ENCODE peak calls at places on chromosomes 2 and 18, in ten cellular contexts. I is fibroblast of lung; C is activated CD4-positive, alpha-beta T cell treated with anti-CD3 and anti-CD28 coated beads for 24 hours; R is NCI-H2171 treated with DMSO at 0.1 percent for 48 hours; X is NCI-H774; T is stimulated activated CD4-positive, alpha-beta T cell treated with anti-CD3 and anti-CD28 coated beads, TNF-alpha, amount 100 ng/mL, for 24 hours; O is adrenal gland; M is AG20443; B is CD8-positive, alpha-beta T cell; N is ascending aorta. G is an unnamed sample.
A peak's percentile ranks its signal among the peaks of the same experiment; 100 is the strongest.

GRCh38 chr2:152453129-152453642 is 118.2 kb downstream of the FMNL2 start:
- DNase-seq in C (no peak), B (no peak), M (no peak), I (peak; percentile 50), O (no peak), R (no peak), N (no peak), T (no peak), X (no peak), G (no peak)

GRCh38 chr2:64679673-64680425 is 26.1 kb upstream of the SERTAD2 start:
- DNase-seq in N (no peak), R (peak; percentile 64), T (no peak), M (no peak), I (no peak), X (no peak), O (no peak), B (no peak), C (no peak), G (no peak)

GRCh38 chr18:498901-499300 is 1.6 kb downstream of the COLEC12 start:
- DNase-seq in C (no peak), X (no peak), R (no peak), I (no peak), N (no peak), M (no peak), B (no peak), T (no peak), O (no peak), G (no peak)

GRCh38 chr2:83578405-83578804 is 880.7 kb downstream of the SUCLG1 start:
- DNase-seq in O (no peak), C (no peak), N (no peak), X (no peak), T (no peak), I (no peak), B (no peak), M (peak; percentile 24), R (no peak), G (peak; percentile 75)

GRCh38 chr18:48975817-48976649 is 25.3 kb upstream of the SMAD7 start:
- DNase-seq in R (peak; percentile 76), T (no peak), I (peak; percentile 66), N (peak; percentile 83), M (peak; percentile 92), X (peak; percentile 80), O (peak; percentile 73), C (peak; percentile 48), B (peak; percentile 64), G (no peak)

GRCh38 chr2:96689431-96689991 is 46.9 kb downstream of the FER1L5 start:
- DNase-seq in O (no peak), T (no peak), I (no peak), R (no peak), M (no peak), X (no peak), B (no peak), N (no peak), C (no peak), G (no peak)

GRCh38 chr2:71471276-71471675 is 17.9 kb downstream of the DYSF start:
- DNase-seq in O (no peak), R (no peak), I (peak; percentile 88), N (no peak), T (no peak), M (peak; percentile 78), X (no peak), C (no peak), B (no peak), G (no peak)

GRCh38 chr2:232530626-232531260 is 4.8 kb downstream of the CHRND start:
- DNase-seq in R (no peak), X (no peak), O (no peak), M (no peak), B (no peak), N (no peak), T (no peak), I (no peak), C (no peak), G (no peak)

GRCh38 chr2:678964-679363 is 1.8 kb upstream of the TMEM18 start:
- DNase-seq in C (no peak), O (no peak), M (no peak), R (no peak), B (no peak), N (no peak), T (no peak), I (no peak), X (no peak), G (no peak)

GRCh38 chr2:108571262-108571661 is 37.0 kb downstream of the LIMS1 start:
- DNase-seq in N (no peak), C (no peak), T (no peak), O (no peak), B (no peak), I (peak; percentile 60), M (no peak), R (no peak), X (no peak), G (no peak)

GRCh38 chr18:24089626-24090337 is 49.1 kb upstream of the CABYR start:
- DNase-seq in I (no peak), C (no peak), N (no peak), M (no peak), X (no peak), O (no peak), T (no peak), B (no peak), R (no peak), G (no peak)

GRCh38 chr2:96591494-96591893 is 46.6 kb downstream of the KANSL3 start:
- DNase-seq in M (no peak), B (no peak), N (no peak), C (no peak), R (no peak), I (no peak), T (no peak), O (no peak), X (no peak), G (no peak)

GRCh38 chr18:75811156-75811555 is 383.7 kb upstream of the SMIM21 start:
- DNase-seq in X (peak; percentile 15), C (no peak), O (no peak), R (peak; percentile 70), T (no peak), M (peak; percentile 18), B (no peak), I (peak; percentile 52), N (no peak), G (no peak)

GRCh38 chr2:98134138-98134537 is 47.2 kb downstream of the VWA3B start:
- DNase-seq in T (no peak), B (no peak), C (peak; percentile 29), R (no peak), N (peak; percentile 64), M (no peak), O (no peak), X (no peak), I (peak; percentile 50), G (no peak)

GRCh38 chr2:130987519-130988425 is 105.5 kb downstream of the FAM168B start:
- DNase-seq in B (no peak), O (no peak), I (no peak), R (peak; percentile 82), M (no peak), T (no peak), N (no peak), X (no peak), C (no peak), G (no peak)

GRCh38 chr18:59516356-59517155 is 157.5 kb upstream of the LMAN1 start:
- DNase-seq in I (peak; percentile 81), M (peak; percentile 71), T (no peak), O (peak; percentile 85), X (no peak), R (no peak), N (no peak), B (no peak), C (no peak), G (peak; percentile 83)

GRCh38 chr18:79610461-79611039 is 69.1 kb upstream of the CTDP1 start:
- DNase-seq in R (no peak), T (no peak), B (no peak), X (no peak), C (no peak), M (no peak), N (peak; percentile 47), I (no peak), O (no peak), G (no peak)

GRCh38 chr2:10575566-10576300 is 114.0 kb downstream of the NOL10 start:
- DNase-seq in C (no peak), R (no peak), M (peak; percentile 62), T (no peak), B (no peak), I (peak; percentile 91), N (no peak), X (no peak), O (no peak), G (peak; percentile 83)

GRCh38 chr2:74891136-74891764 is 57.3 kb downstream of the HK2 start:
- DNase-seq in R (no peak), X (no peak), M (no peak), C (no peak), B (no peak), T (no peak), O (no peak), I (no peak), N (no peak), G (no peak)

GRCh38 chr2:238376884-238377391 is 49.8 kb upstream of the ASB1 start:
- DNase-seq in M (peak; percentile 39), B (no peak), C (no peak), R (no peak), T (no peak), I (peak; percentile 80), N (no peak), X (no peak), O (no peak), G (no peak)

GRCh38 chr2:105489168-105489878 is 90.5 kb upstream of the FHL2 start:
- DNase-seq in B (no peak), I (no peak), M (no peak), X (no peak), O (no peak), N (no peak), T (no peak), R (no peak), C (no peak), G (no peak)

GRCh38 chr2:69493268-69493667 is 56.0 kb upstream of the NFU1 start:
- DNase-seq in O (peak; percentile 27), R (peak; percentile 67), I (no peak), M (no peak), C (no peak), T (no peak), X (no peak), N (no peak), B (no peak), G (no peak)

GRCh38 chr2:176088048-176088936 is 4.2 kb upstream of the HOXD13 start:
- DNase-seq in R (peak; percentile 53), C (no peak), N (peak; percentile 79), I (peak; percentile 34), O (peak; percentile 43), B (no peak), X (peak; percentile 54), T (no peak), M (peak; percentile 84), G (peak; percentile 80)